ENCODE peak calls at places on chromosomes 16 and 17, in ten cellular contexts. B is PC-3, X is mammary epithelial cell, R is MM.1S, P is fibroblast of lung, K is neural progenitor cell, F is colonic mucosa, I is astrocyte, G is H1, M is SK-N-SH. J is an unnamed sample.

GRCh38 chr16:27838536-27839175 is 224.9 kb downstream of the GSG1L start:
- DNase-seq in M (no peak), B (no peak), R (no peak), X (peak; percentile 20), G (no peak), I (no peak), F (no peak), K (no peak), P (no peak), J (no peak)

GRCh38 chr17:61907361-61907760 is 20.4 kb downstream of the INTS2 start:
- DNase-seq in P (no peak), I (no peak), F (no peak), M (no peak), B (no peak), X (no peak), K (no peak), G (no peak), R (no peak), J (no peak)

GRCh38 chr16:76345093-76345735 is 68.0 kb downstream of the CNTNAP4 start:
- DNase-seq in K (no peak), I (peak; percentile 15), G (no peak), R (no peak), B (no peak), M (no peak), F (no peak), X (no peak), P (peak; percentile 67), J (no peak)

GRCh38 chr17:50101346-50102163 is 6.4 kb downstream of the PDK2 start:
- DNase-seq in P (peak; percentile 65), M (peak; percentile 89), I (no peak), R (no peak), K (peak; percentile 40), B (no peak), F (peak; percentile 89), X (no peak), G (no peak), J (peak; percentile 78)

GRCh38 chr17:81097134-81097942 is 62.4 kb downstream of the BAIAP2 start:
- DNase-seq in I (peak; percentile 72), R (no peak), X (peak; percentile 71), M (peak; percentile 87), K (peak; percentile 92), P (peak; percentile 82), F (peak; percentile 77), B (peak; percentile 81), G (peak; percentile 38), J (peak; percentile 53)

GRCh38 chr17:39166437-39167335 is 725 bp upstream of the ARL5C start:
- DNase-seq in R (no peak), B (no peak), K (no peak), X (no peak), G (no peak), I (no peak), P (no peak), F (no peak), M (no peak), J (no peak)

GRCh38 chr17:64441772-64442549 is 7.0 kb upstream of the MILR1 start:
- DNase-seq in P (peak; percentile 52), R (peak; percentile 64), G (no peak), M (no peak), B (no peak), X (no peak), F (no peak), I (peak; percentile 25), K (no peak), J (no peak)

GRCh38 chr17:50687200-50688066 is 20.3 kb downstream of the ANKRD40 start:
- DNase-seq in B (no peak), M (peak; percentile 51), R (no peak), K (peak; percentile 69), P (peak; percentile 51), F (no peak), I (peak; percentile 33), X (no peak), G (no peak), J (no peak)

GRCh38 chr17:80427366-80428282 is 12.7 kb downstream of the ENDOV start:
- DNase-seq in K (peak; percentile 69), P (no peak), M (peak; percentile 56), G (no peak), I (no peak), B (no peak), X (no peak), R (no peak), F (no peak), J (no peak)

GRCh38 chr16:30953511-30954124 is 3.9 kb upstream of the SETD1A start:
- DNase-seq in P (peak; percentile 67), K (peak; percentile 97), X (peak; percentile 24), F (peak; percentile 70), I (peak; percentile 48), R (peak; percentile 65), M (peak; percentile 76), B (peak; percentile 50), G (peak; percentile 87), J (peak; percentile 93)

GRCh38 chr17:72176516-72176851 is 55.7 kb downstream of the SOX9 start:
- DNase-seq in K (no peak), P (no peak), M (no peak), X (no peak), I (no peak), G (no peak), R (no peak), F (peak; percentile 61), B (no peak), J (no peak)

GRCh38 chr17:44464037-44464436 is 39.2 kb downstream of the GPATCH8 start:
- DNase-seq in I (peak; percentile 57), P (no peak), X (peak; percentile 24), R (peak; percentile 65), G (no peak), B (no peak), F (no peak), M (no peak), K (no peak), J (peak; percentile 53)

GRCh38 chr17:40313660-40314556 is 4.9 kb downstream of the RARA start:
- DNase-seq in B (peak; percentile 53), M (no peak), K (no peak), P (no peak), R (no peak), X (no peak), G (no peak), I (no peak), F (no peak), J (no peak)

GRCh38 chr17:38605852-38606645 is at the start of gene SRCIN1:
- DNase-seq in P (no peak), B (peak; percentile 57), G (no peak), X (peak; percentile 16), M (peak; percentile 92), R (peak; percentile 62), I (no peak), F (peak; percentile 72), K (peak; percentile 86), J (peak; percentile 74)

GRCh38 chr17:40828454-40829039 is 6.1 kb upstream of the KRT10 start:
- DNase-seq in M (no peak), F (no peak), B (no peak), G (no peak), I (peak; percentile 39), P (peak; percentile 50), X (no peak), R (no peak), K (no peak), J (no peak)

GRCh38 chr16:10950393-10950792 is 6.0 kb downstream of the CLEC16A start:
- DNase-seq in F (no peak), K (no peak), B (peak; percentile 67), I (no peak), M (no peak), R (no peak), P (no peak), X (peak; percentile 72), G (no peak), J (no peak)

GRCh38 chr17:67156269-67157199 is 88.5 kb downstream of the HELZ start:
- DNase-seq in B (peak; percentile 78), G (no peak), K (no peak), X (peak; percentile 53), R (no peak), I (peak; percentile 85), F (no peak), M (no peak), P (no peak), J (no peak)

GRCh38 chr17:76014925-76015261 is 12.2 kb downstream of the EVPL start:
- DNase-seq in F (no peak), X (peak; percentile 57), R (no peak), K (no peak), I (no peak), M (peak; percentile 74), P (no peak), G (no peak), B (no peak), J (no peak)

GRCh38 chr17:50028207-50029120 is 27.4 kb upstream of the ITGA3 start:
- DNase-seq in P (peak; percentile 63), K (peak; percentile 78), I (peak; percentile 52), X (peak; percentile 97), M (peak; percentile 46), G (no peak), B (peak; percentile 100), R (no peak), F (no peak), J (no peak)

GRCh38 chr16:89370081-89370511 is 120.3 kb downstream of the ANKRD11 start:
- DNase-seq in R (no peak), I (peak; percentile 55), M (no peak), K (no peak), F (no peak), G (no peak), P (no peak), X (peak; percentile 27), B (peak; percentile 39), J (no peak)
- H3K27ac ChIP-seq in R (no peak overlapping the region), I (peak overlapping the region; percentile 45), M (no peak overlapping the region), K (peak overlapping the region; percentile 37), F (no peak overlapping the region), G (peak overlapping the region; percentile 30), P (peak overlapping the region; percentile 15), X (no peak overlapping the region), B (peak overlapping the region; percentile 52), J (no peak overlapping the region)

GRCh38 chr16:19696312-19696711 is 21.7 kb downstream of the KNOP1 start:
- DNase-seq in F (peak; percentile 93), R (no peak), X (peak; percentile 38), M (no peak), K (no peak), G (no peak), P (peak; percentile 93), I (peak; percentile 89), B (peak; percentile 83), J (peak; percentile 23)
- H3K9ac ChIP-seq in F (peak overlapping the region; percentile 62), R (no peak overlapping the region), X (no peak overlapping the region), M (no peak overlapping the region), K (no peak overlapping the region), G (no peak overlapping the region), P (peak overlapping the region; percentile 17), I (peak overlapping the region; percentile 66), B (peak overlapping the region; percentile 44), J (no peak overlapping the region)

GRCh38 chr16:4114257-4115208 is 1.7 kb downstream of the ADCY9 start:
- DNase-seq in P (no peak), F (no peak), I (no peak), M (no peak), K (no peak), B (no peak), R (no peak), G (no peak), X (no peak), J (no peak)
- H3K27ac ChIP-seq in P (peak overlapping the region; percentile 20), F (no peak overlapping the region), I (no peak overlapping the region), M (no peak overlapping the region), K (no peak overlapping the region), B (no peak overlapping the region), R (no peak overlapping the region), G (no peak overlapping the region), X (no peak overlapping the region), J (no peak overlapping the region)

DNA sequence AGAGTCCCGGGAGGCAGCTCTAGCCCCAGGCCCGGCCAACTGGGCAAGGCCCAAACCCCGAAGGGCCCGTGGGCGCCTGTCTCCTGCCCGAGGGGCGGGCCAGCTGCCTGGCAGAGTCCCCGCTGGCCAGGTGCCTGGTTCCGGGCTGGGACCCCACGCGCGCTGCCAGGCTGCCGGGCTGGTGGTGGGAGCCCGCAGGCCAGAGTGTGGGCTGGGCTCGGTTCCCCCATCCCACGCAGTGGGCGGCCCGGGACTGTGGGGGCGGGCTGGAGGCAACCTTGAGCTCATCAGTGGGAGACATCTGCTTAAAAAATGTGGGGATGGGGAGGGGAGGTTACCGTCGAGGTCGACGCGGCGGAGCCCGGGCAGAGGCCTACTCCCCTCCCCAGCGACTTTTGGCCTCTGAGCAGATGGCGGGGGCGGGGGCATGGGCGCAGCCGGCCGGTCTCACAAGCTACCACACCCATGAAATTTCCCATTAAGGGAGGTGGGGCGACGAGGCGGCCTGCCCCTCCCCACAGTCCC is 176.4 kb upstream of the GSE1 start:
- DNase-seq in B (no peak), K (peak; percentile 71), G (peak; percentile 74), F (peak; percentile 92), M (no peak), P (peak; percentile 68), I (no peak), R (no peak), X (no peak), J (no peak)
- H3K9ac ChIP-seq in B (no peak overlapping the region), K (no peak overlapping the region), G (no peak overlapping the region), F (peak overlapping the region; percentile 75), M (no peak overlapping the region), P (no peak overlapping the region), I (no peak overlapping the region), R (no peak overlapping the region), X (no peak overlapping the region), J (no peak overlapping the region)